ENCODE peak calls at places on chromosomes 7 and 10, in four cellular contexts. J is ACHN, G is HS-5, X is T-helper 9 cell. D is an unnamed sample.

GRCh38 chr10:132906836-132907235 is 35.5 kb downstream of the CFAP46 start:
- DNase-seq in J (no peak), G (no peak), X (no peak), D (no peak)

GRCh38 chr10:70742537-70743429 is 42.4 kb downstream of the TBATA start:
- DNase-seq in J (no peak), G (no peak), X (no peak), D (no peak)

GRCh38 chr7:45978010-45978681 is 57.1 kb upstream of the IGFBP3 start:
- DNase-seq in J (peak; percentile 99), G (peak; percentile 98), X (no peak), D (no peak)

GRCh38 chr10:55400075-55400474 is 599.0 kb upstream of the PCDH15 start:
- DNase-seq in J (no peak), G (peak; percentile 34), X (no peak), D (no peak)

GRCh38 chr10:9140373-9140772 is 1085.9 kb downstream of the GATA3 start:
- DNase-seq in J (no peak), G (no peak), X (no peak), D (no peak)

GRCh38 chr10:4748726-4749443 is 77.1 kb upstream of the AKR1E2 start:
- DNase-seq in J (no peak), G (no peak), X (no peak), D (no peak)

GRCh38 chr7:18974803-18975202 is 142.6 kb downstream of the TWIST1 start:
- DNase-seq in J (no peak), G (peak; percentile 53), X (no peak), D (no peak)

GRCh38 chr10:35384265-35384868 is 48.1 kb downstream of the CCNY start:
- DNase-seq in J (no peak), G (no peak), X (no peak), D (no peak)

GRCh38 chr7:134619627-134620331 is 26.9 kb upstream of the BPGM start:
- DNase-seq in J (no peak), G (peak; percentile 31), X (no peak), D (no peak)

GRCh38 chr7:47549916-47550315 is 32.0 kb downstream of the TNS3 start:
- DNase-seq in J (no peak), G (no peak), X (no peak), D (no peak)

GRCh38 chr7:91082854-91083495 is 181.3 kb upstream of the FZD1 start:
- DNase-seq in J (peak; percentile 71), G (no peak), X (no peak), D (no peak)

GRCh38 chr10:117967149-117967548 is 79.6 kb downstream of the RAB11FIP2 start:
- DNase-seq in J (no peak), G (no peak), X (no peak), D (no peak)

GRCh38 chr7:121541457-121541856 is 145.3 kb upstream of the FAM3C start:
- DNase-seq in J (no peak), G (no peak), X (no peak), D (no peak)

GRCh38 chr7:27553288-27553687 is 109.4 kb downstream of the HIBADH start:
- DNase-seq in J (no peak), G (no peak), X (no peak), D (no peak)

GRCh38 chr10:16741540-16741939 is 75.7 kb downstream of the RSU1 start:
- DNase-seq in J (no peak), G (no peak), X (no peak), D (no peak)

GRCh38 chr10:114779803-114780609 is 41.6 kb upstream of the FHIP2A start:
- DNase-seq in J (peak; percentile 85), G (peak; percentile 62), X (no peak), D (no peak)

GRCh38 chr10:119643306-119644214 is 7.6 kb upstream of the BAG3 start:
- DNase-seq in J (no peak), G (no peak), X (no peak), D (no peak)

GRCh38 chr10:92413519-92413918 is 122.6 kb downstream of the MARCHF5 start:
- DNase-seq in J (no peak), G (no peak), X (no peak), D (no peak)

GRCh38 chr7:94643771-94644545 is 12.0 kb downstream of the SGCE start:
- DNase-seq in J (no peak), G (no peak), X (no peak), D (no peak)

GRCh38 chr7:84975586-84976185 is 211.2 kb downstream of the SEMA3D start:
- DNase-seq in J (no peak), G (no peak), X (no peak), D (no peak)

GRCh38 chr10:108204528-108205313 is 1040.2 kb upstream of the SORCS1 start:
- DNase-seq in J (peak; percentile 57), G (no peak), X (no peak), D (no peak)

GRCh38 chr10:72525277-72525676 is 100.6 kb downstream of the MICU1 start:
- DNase-seq in J (peak; percentile 47), G (no peak), X (no peak), D (no peak)

GRCh38 chr10:34766811-34767516 is 48.1 kb downstream of the PARD3 start:
- DNase-seq in J (no peak), G (no peak), X (no peak), D (no peak)

D was measured in natural killer cell.